ENCODE peak calls at places on chromosome 6, in ten cellular contexts. One of them, this sample, is unnamed.

GRCh38 chr6:147245693-147246092 is 41.5 kb downstream of the STXBP5 start:
- DNase-seq in GM12865: no peak
- DNase-seq in cardiac muscle cell: no peak
- DNase-seq in transverse colon: no peak
- DNase-seq in pancreas: no peak
- DNase-seq in cardiac fibroblast: no peak
- DNase-seq in MM.1S: no peak
- DNase-seq in fibroblast of lung: no peak
- DNase-seq in IMR-90: no peak
- DNase-seq in mucosa of descending colon: no peak
- DNase-seq in this sample: no peak

GRCh38 chr6:30748301-30748769 is 4.0 kb upstream of the IER3 start:
- DNase-seq in GM12865: no peak
- DNase-seq in cardiac muscle cell: no peak
- DNase-seq in transverse colon: peak; percentile 64
- DNase-seq in pancreas: no peak
- DNase-seq in cardiac fibroblast: peak; percentile 42
- DNase-seq in MM.1S: no peak
- DNase-seq in fibroblast of lung: no peak
- DNase-seq in IMR-90: peak; percentile 52
- DNase-seq in mucosa of descending colon: no peak
- DNase-seq in this sample: no peak

GRCh38 chr6:152401978-152402377 is 235.2 kb downstream of the SYNE1 start:
- DNase-seq in GM12865: no peak
- DNase-seq in cardiac muscle cell: no peak
- DNase-seq in transverse colon: no peak
- DNase-seq in pancreas: no peak
- DNase-seq in cardiac fibroblast: peak; percentile 33
- DNase-seq in MM.1S: no peak
- DNase-seq in fibroblast of lung: peak; percentile 47
- DNase-seq in IMR-90: peak; percentile 13
- DNase-seq in mucosa of descending colon: no peak
- DNase-seq in this sample: no peak

GRCh38 chr6:42105714-42106662 is 36.4 kb downstream of the C6orf132 start:
- DNase-seq in GM12865: no peak
- DNase-seq in cardiac muscle cell: no peak
- DNase-seq in transverse colon: no peak
- DNase-seq in pancreas: no peak
- DNase-seq in cardiac fibroblast: no peak
- DNase-seq in MM.1S: no peak
- DNase-seq in fibroblast of lung: no peak
- DNase-seq in IMR-90: no peak
- DNase-seq in mucosa of descending colon: no peak
- DNase-seq in this sample: no peak

GRCh38 chr6:157670466-157671186 is 152.4 kb upstream of the SNX9 start:
- DNase-seq in GM12865: no peak
- DNase-seq in cardiac muscle cell: peak; percentile 50
- DNase-seq in transverse colon: no peak
- DNase-seq in pancreas: no peak
- DNase-seq in cardiac fibroblast: no peak
- DNase-seq in MM.1S: no peak
- DNase-seq in fibroblast of lung: no peak
- DNase-seq in IMR-90: no peak
- DNase-seq in mucosa of descending colon: no peak
- DNase-seq in this sample: no peak

GRCh38 chr6:115524821-115525220 is 535.9 kb downstream of the FRK start:
- DNase-seq in GM12865: no peak
- DNase-seq in cardiac muscle cell: no peak
- DNase-seq in transverse colon: no peak
- DNase-seq in pancreas: no peak
- DNase-seq in cardiac fibroblast: no peak
- DNase-seq in MM.1S: no peak
- DNase-seq in fibroblast of lung: no peak
- DNase-seq in IMR-90: no peak
- DNase-seq in mucosa of descending colon: no peak
- DNase-seq in this sample: no peak

GRCh38 chr6:106702451-106703110 is 73.2 kb downstream of the QRSL1 start:
- DNase-seq in GM12865: peak; percentile 89
- DNase-seq in cardiac muscle cell: no peak
- DNase-seq in transverse colon: peak; percentile 20
- DNase-seq in pancreas: peak; percentile 77
- DNase-seq in cardiac fibroblast: no peak
- DNase-seq in MM.1S: no peak
- DNase-seq in fibroblast of lung: no peak
- DNase-seq in IMR-90: no peak
- DNase-seq in mucosa of descending colon: no peak
- DNase-seq in this sample: no peak

GRCh38 chr6:5958948-5959347 is 47.8 kb downstream of the NRN1 start:
- DNase-seq in GM12865: no peak
- DNase-seq in cardiac muscle cell: no peak
- DNase-seq in transverse colon: no peak
- DNase-seq in pancreas: no peak
- DNase-seq in cardiac fibroblast: no peak
- DNase-seq in MM.1S: no peak
- DNase-seq in fibroblast of lung: no peak
- DNase-seq in IMR-90: no peak
- DNase-seq in mucosa of descending colon: no peak
- DNase-seq in this sample: no peak

GRCh38 chr6:27477318-27478013 is 4.6 kb upstream of the ZNF184 start:
- DNase-seq in GM12865: no peak
- DNase-seq in cardiac muscle cell: no peak
- DNase-seq in transverse colon: no peak
- DNase-seq in pancreas: no peak
- DNase-seq in cardiac fibroblast: no peak
- DNase-seq in MM.1S: no peak
- DNase-seq in fibroblast of lung: no peak
- DNase-seq in IMR-90: no peak
- DNase-seq in mucosa of descending colon: no peak
- DNase-seq in this sample: no peak

GRCh38 chr6:27476090-27476489 is 3.2 kb upstream of the ZNF184 start:
- DNase-seq in GM12865: no peak
- DNase-seq in cardiac muscle cell: no peak
- DNase-seq in transverse colon: no peak
- DNase-seq in pancreas: no peak
- DNase-seq in cardiac fibroblast: no peak
- DNase-seq in MM.1S: no peak
- DNase-seq in fibroblast of lung: no peak
- DNase-seq in IMR-90: no peak
- DNase-seq in mucosa of descending colon: no peak
- DNase-seq in this sample: no peak

GRCh38 chr6:27478141-27478705 is 5.3 kb upstream of the ZNF184 start:
- DNase-seq in GM12865: peak; percentile 39
- DNase-seq in cardiac muscle cell: peak; percentile 47
- DNase-seq in transverse colon: no peak
- DNase-seq in pancreas: no peak
- DNase-seq in cardiac fibroblast: peak; percentile 55
- DNase-seq in MM.1S: peak; percentile 32
- DNase-seq in fibroblast of lung: peak; percentile 29
- DNase-seq in IMR-90: peak; percentile 40
- DNase-seq in mucosa of descending colon: no peak
- DNase-seq in this sample: no peak

GRCh38 chr6:27478706-27479318 is 5.9 kb upstream of the ZNF184 start:
- DNase-seq in GM12865: peak; percentile 92
- DNase-seq in cardiac muscle cell: peak; percentile 90
- DNase-seq in transverse colon: peak; percentile 92
- DNase-seq in pancreas: peak; percentile 83
- DNase-seq in cardiac fibroblast: peak; percentile 96
- DNase-seq in MM.1S: peak; percentile 83
- DNase-seq in fibroblast of lung: peak; percentile 89
- DNase-seq in IMR-90: peak; percentile 94
- DNase-seq in mucosa of descending colon: peak; percentile 89
- DNase-seq in this sample: peak; percentile 75

DNA sequence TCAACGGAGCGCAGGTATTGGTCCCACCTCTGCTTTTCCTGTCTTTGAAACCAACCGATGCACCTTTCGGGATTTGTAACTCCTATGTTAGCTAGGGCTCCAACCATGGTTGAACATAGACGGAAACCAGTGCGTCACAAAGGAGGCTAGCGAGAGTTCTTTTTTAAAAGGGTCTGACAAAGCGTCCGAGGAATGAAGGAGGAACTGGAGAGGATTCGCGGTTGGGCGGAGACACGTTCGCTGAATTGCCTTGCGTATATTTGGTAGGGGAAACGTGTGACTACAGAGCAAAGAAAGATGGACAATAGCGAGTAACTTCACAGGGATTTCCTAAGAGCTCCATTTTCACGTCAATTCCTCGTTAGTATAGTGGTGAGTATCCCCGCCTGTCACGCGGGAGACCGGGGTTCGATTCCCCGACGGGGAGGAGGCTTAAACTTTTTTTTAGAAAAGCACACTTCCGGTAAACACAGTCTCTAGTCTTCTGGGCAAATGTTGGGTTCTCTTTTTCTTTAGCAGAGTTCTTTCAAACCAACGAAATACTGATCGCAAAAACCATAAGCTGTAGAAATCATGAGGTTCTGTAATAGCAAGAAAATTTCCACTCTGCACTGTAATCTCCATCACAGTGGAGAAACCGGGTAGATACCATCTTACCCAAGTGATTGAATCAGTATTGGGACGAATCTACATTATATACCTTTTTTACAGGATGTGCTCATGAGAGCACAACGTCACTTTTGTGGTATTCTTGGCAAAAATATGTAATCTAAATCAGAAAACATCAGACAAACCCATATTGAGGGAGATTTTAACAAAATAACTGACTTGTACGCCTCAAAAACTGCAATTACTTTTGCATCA is 6.6 kb upstream of the ZNF184 start:
- DNase-seq in GM12865: peak; percentile 90
- DNase-seq in cardiac muscle cell: peak; percentile 95
- DNase-seq in transverse colon: peak; percentile 80
- DNase-seq in pancreas: peak; percentile 60
- DNase-seq in cardiac fibroblast: peak; percentile 98
- DNase-seq in MM.1S: peak; percentile 76
- DNase-seq in fibroblast of lung: peak; percentile 93
- DNase-seq in IMR-90: peak; percentile 96
- DNase-seq in mucosa of descending colon: peak; percentile 72
- DNase-seq in this sample: peak; percentile 86
- H3K4me3 ChIP-seq in GM12865: peak overlapping the region; percentile 87
- H3K4me3 ChIP-seq in cardiac muscle cell: peak overlapping the region; percentile 82
- H3K4me3 ChIP-seq in transverse colon: peak overlapping the region; percentile 79
- H3K4me3 ChIP-seq in pancreas: peak overlapping the region; percentile 36
- H3K4me3 ChIP-seq in cardiac fibroblast: peak overlapping the region; percentile 73
- H3K4me3 ChIP-seq in MM.1S: peak overlapping the region; percentile 83
- H3K4me3 ChIP-seq in fibroblast of lung: peak overlapping the region; percentile 95
- H3K4me3 ChIP-seq in IMR-90: peak overlapping the region; percentile 54
- H3K4me3 ChIP-seq in mucosa of descending colon: peak overlapping the region; percentile 44
- H3K4me3 ChIP-seq in this sample: peak overlapping the region; percentile 83

GRCh38 chr6:52400316-52401041 is 19.7 kb upstream of the EFHC1 start:
- DNase-seq in GM12865: no peak
- DNase-seq in cardiac muscle cell: no peak
- DNase-seq in transverse colon: no peak
- DNase-seq in pancreas: no peak
- DNase-seq in cardiac fibroblast: no peak
- DNase-seq in MM.1S: no peak
- DNase-seq in fibroblast of lung: no peak
- DNase-seq in IMR-90: no peak
- DNase-seq in mucosa of descending colon: no peak
- DNase-seq in this sample: no peak

GRCh38 chr6:52403627-52404026 is 16.5 kb upstream of the EFHC1 start:
- DNase-seq in GM12865: no peak
- DNase-seq in cardiac muscle cell: no peak
- DNase-seq in transverse colon: peak; percentile 86
- DNase-seq in pancreas: peak; percentile 17
- DNase-seq in cardiac fibroblast: no peak
- DNase-seq in MM.1S: no peak
- DNase-seq in fibroblast of lung: no peak
- DNase-seq in IMR-90: no peak
- DNase-seq in mucosa of descending colon: peak; percentile 89
- DNase-seq in this sample: no peak

GRCh38 chr6:52403086-52403485 is 17.1 kb upstream of the EFHC1 start:
- DNase-seq in GM12865: no peak
- DNase-seq in cardiac muscle cell: no peak
- DNase-seq in transverse colon: no peak
- DNase-seq in pancreas: no peak
- DNase-seq in cardiac fibroblast: no peak
- DNase-seq in MM.1S: no peak
- DNase-seq in fibroblast of lung: no peak
- DNase-seq in IMR-90: no peak
- DNase-seq in mucosa of descending colon: peak; percentile 51
- DNase-seq in this sample: no peak

GRCh38 chr6:52394251-52394666 is 25.9 kb upstream of the EFHC1 start:
- DNase-seq in GM12865: peak; percentile 80
- DNase-seq in cardiac muscle cell: no peak
- DNase-seq in transverse colon: no peak
- DNase-seq in pancreas: no peak
- DNase-seq in cardiac fibroblast: no peak
- DNase-seq in MM.1S: peak; percentile 83
- DNase-seq in fibroblast of lung: no peak
- DNase-seq in IMR-90: no peak
- DNase-seq in mucosa of descending colon: no peak
- DNase-seq in this sample: no peak

DNA sequence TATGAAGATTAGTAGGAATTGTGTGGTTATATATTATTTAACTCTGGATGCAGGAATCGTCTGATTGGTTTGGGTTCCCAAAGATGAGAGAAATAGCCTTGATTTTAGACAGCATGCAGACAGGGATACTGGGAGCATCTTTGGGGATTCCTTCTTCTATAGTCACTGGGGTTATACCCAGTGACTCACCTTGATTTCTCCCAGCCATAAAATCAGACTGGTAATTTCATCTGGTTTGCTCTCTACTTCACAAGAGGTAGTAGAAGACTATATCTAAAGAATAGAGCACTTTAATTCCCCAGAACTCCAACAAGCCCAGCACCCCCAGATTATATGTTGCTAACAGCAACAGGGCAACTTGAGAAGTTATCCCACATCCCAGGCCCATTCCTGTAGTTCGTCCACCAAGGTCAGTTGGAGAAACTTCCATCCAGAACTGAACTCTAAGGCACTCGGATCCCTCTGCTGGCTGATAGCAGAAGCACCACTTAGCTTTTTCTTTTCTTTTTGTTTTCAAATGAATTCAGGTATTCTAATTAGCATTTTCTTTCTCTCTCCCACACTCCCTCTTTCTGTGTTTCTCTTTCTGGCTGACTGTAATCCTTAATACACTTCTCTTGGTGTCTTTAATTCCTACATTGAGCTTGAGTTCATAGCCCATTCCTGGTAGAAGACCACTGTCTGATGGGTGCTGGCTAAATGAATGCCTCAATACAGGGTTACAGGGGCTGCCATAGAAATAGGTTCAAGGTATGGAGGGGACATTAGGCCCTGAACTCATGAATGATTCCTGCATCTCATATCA is 20.4 kb upstream of the EFHC1 start:
- DNase-seq in GM12865: peak; percentile 67
- DNase-seq in cardiac muscle cell: peak; percentile 77
- DNase-seq in transverse colon: peak; percentile 42
- DNase-seq in pancreas: no peak
- DNase-seq in cardiac fibroblast: peak; percentile 79
- DNase-seq in MM.1S: peak; percentile 51
- DNase-seq in fibroblast of lung: peak; percentile 51
- DNase-seq in IMR-90: peak; percentile 70
- DNase-seq in mucosa of descending colon: no peak
- DNase-seq in this sample: peak; percentile 61
- TF ChIP-seq CTCF in GM12865: peak; percentile 86
- TF ChIP-seq CTCF in cardiac muscle cell: peak; percentile 88
- TF ChIP-seq CTCF in transverse colon: peak; percentile 82
- TF ChIP-seq CTCF in pancreas: peak; percentile 72
- TF ChIP-seq CTCF in cardiac fibroblast: peak; percentile 88
- TF ChIP-seq CTCF in MM.1S: peak; percentile 89
- TF ChIP-seq CTCF in fibroblast of lung: peak; percentile 96
- TF ChIP-seq CTCF in IMR-90: peak; percentile 91
- TF ChIP-seq CTCF in mucosa of descending colon: peak; percentile 71
- TF ChIP-seq CTCF in this sample: peak; percentile 89

DNA sequence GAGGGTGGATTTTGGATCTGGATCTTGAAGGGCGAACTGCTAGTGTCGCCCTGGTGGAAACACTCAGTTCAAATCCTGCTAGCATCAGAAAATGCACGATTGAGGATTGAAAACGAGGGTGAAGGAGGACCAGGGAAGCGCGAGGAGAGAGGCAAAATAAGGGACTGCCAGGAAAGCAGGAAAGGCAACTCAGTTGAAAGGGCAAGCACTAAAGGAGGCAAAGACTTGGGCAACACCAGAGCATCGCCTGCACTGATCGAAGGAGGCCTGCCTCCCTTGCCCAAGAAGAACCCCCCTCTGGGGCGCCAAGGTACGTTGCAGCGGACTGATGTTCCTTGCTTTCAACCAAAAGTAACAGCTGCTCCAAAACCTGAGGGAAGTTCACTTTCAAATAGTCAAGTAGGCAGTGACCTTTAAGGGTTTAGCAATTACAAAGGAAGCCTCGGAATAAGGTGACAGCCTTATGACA is 308 bp upstream of the COL21A1 start:
- DNase-seq in GM12865: no peak
- DNase-seq in cardiac muscle cell: no peak
- DNase-seq in transverse colon: no peak
- DNase-seq in pancreas: no peak
- DNase-seq in cardiac fibroblast: no peak
- DNase-seq in MM.1S: no peak
- DNase-seq in fibroblast of lung: no peak
- DNase-seq in IMR-90: no peak
- DNase-seq in mucosa of descending colon: no peak
- DNase-seq in this sample: no peak
- H3K4me3 ChIP-seq in GM12865: no peak overlapping the region
- H3K4me3 ChIP-seq in cardiac muscle cell: peak overlapping the region; percentile 35
- H3K4me3 ChIP-seq in transverse colon: peak overlapping the region; percentile 46
- H3K4me3 ChIP-seq in pancreas: peak overlapping the region; percentile 24
- H3K4me3 ChIP-seq in cardiac fibroblast: peak overlapping the region; percentile 62
- H3K4me3 ChIP-seq in MM.1S: no peak overlapping the region
- H3K4me3 ChIP-seq in fibroblast of lung: peak overlapping the region; percentile 75
- H3K4me3 ChIP-seq in IMR-90: peak overlapping the region; percentile 27
- H3K4me3 ChIP-seq in mucosa of descending colon: no peak overlapping the region
- H3K4me3 ChIP-seq in this sample: peak overlapping the region; percentile 53

DNA sequence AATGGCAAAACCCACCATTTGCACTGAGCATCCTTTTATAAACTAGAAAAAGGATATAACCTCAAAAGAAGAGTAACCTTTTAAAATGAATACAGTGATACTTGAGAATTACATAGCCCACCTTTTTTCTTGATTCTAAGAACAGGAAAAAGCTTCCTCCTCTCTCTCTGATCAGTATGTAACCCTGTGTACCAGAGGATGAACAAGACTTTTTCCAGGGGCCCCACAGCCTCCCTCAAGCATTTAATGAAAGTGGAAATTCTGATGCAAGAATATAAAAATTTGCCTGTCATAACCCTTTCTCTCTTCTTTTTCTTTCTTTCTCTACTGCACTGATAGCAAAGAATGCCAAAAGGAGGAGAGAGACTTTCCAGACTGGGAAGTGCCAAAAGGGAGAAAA is 64.2 kb upstream of the BTN3A2 start:
- DNase-seq in GM12865: no peak
- DNase-seq in cardiac muscle cell: no peak
- DNase-seq in transverse colon: no peak
- DNase-seq in pancreas: no peak
- DNase-seq in cardiac fibroblast: no peak
- DNase-seq in MM.1S: no peak
- DNase-seq in fibroblast of lung: no peak
- DNase-seq in IMR-90: no peak
- DNase-seq in mucosa of descending colon: no peak
- DNase-seq in this sample: no peak
- TF ChIP-seq CTCF in GM12865: no peak
- TF ChIP-seq CTCF in cardiac muscle cell: no peak
- TF ChIP-seq CTCF in transverse colon: no peak
- TF ChIP-seq CTCF in pancreas: no peak
- TF ChIP-seq CTCF in cardiac fibroblast: no peak
- TF ChIP-seq CTCF in MM.1S: no peak
- TF ChIP-seq CTCF in fibroblast of lung: no peak
- TF ChIP-seq CTCF in IMR-90: no peak
- TF ChIP-seq CTCF in mucosa of descending colon: no peak
- TF ChIP-seq CTCF in this sample: no peak